ENCODE peak calls at places on chromosomes 16 and 17, in four cellular contexts. Z is uterus; I is CD8-positive, alpha-beta memory T cell; C is HL-60. U is an unnamed sample.

GRCh38 chr17:61183793-61184192 is 215.8 kb upstream of the TBX2 start:
- DNase-seq in Z (no peak), I (no peak), C (no peak), U (no peak)

GRCh38 chr17:37047631-37048104 is 98.9 kb downstream of the AATF start:
- DNase-seq in Z (peak; percentile 72), I (peak; percentile 57), C (peak; percentile 76), U (peak; percentile 85)

GRCh38 chr17:76079577-76080206 is 710 bp downstream of the ZACN start:
- DNase-seq in Z (no peak), I (no peak), C (no peak), U (no peak)

GRCh38 chr17:56667925-56668324 is 74.4 kb downstream of the NOG start:
- DNase-seq in Z (no peak), I (no peak), C (no peak), U (no peak)

GRCh38 chr17:37702605-37703004 is 42.3 kb downstream of the HNF1B start:
- DNase-seq in Z (no peak), I (no peak), C (no peak), U (no peak)

GRCh38 chr17:79242873-79243602 is 168.4 kb downstream of the ENGASE start:
- DNase-seq in Z (no peak), I (no peak), C (no peak), U (no peak)

GRCh38 chr17:59534583-59534982 is 30.8 kb upstream of the DHX40 start:
- DNase-seq in Z (no peak), I (no peak), C (no peak), U (no peak)

GRCh38 chr16:6165330-6165984 is 1067.9 kb upstream of the EEF2KMT start:
- DNase-seq in Z (no peak), I (no peak), C (no peak), U (no peak)

GRCh38 chr17:68541816-68542215 is 29.6 kb downstream of the PRKAR1A start:
- DNase-seq in Z (no peak), I (no peak), C (no peak), U (no peak)

GRCh38 chr17:2850991-2851390 is 54.8 kb downstream of the RAP1GAP2 start:
- DNase-seq in Z (no peak), I (no peak), C (no peak), U (no peak)

GRCh38 chr17:31466096-31466495 is 74.6 kb downstream of the RAB11FIP4 start:
- DNase-seq in Z (no peak), I (no peak), C (no peak), U (no peak)

GRCh38 chr17:15966183-15966878 is 21.4 kb downstream of the ADORA2B start:
- DNase-seq in Z (no peak), I (peak; percentile 23), C (peak; percentile 27), U (no peak)

GRCh38 chr17:76462556-76463290 is 4.7 kb upstream of the AANAT start:
- DNase-seq in Z (no peak), I (no peak), C (no peak), U (no peak)

GRCh38 chr17:77433385-77434135 is 292.8 kb downstream of the SEC14L1 start:
- DNase-seq in Z (peak; percentile 69), I (peak; percentile 54), C (no peak), U (no peak)

GRCh38 chr16:50260206-50261159 is 5.9 kb upstream of the ADCY7 start:
- DNase-seq in Z (no peak), I (no peak), C (no peak), U (no peak)

GRCh38 chr16:2333772-2334379 is 6.7 kb downstream of the ABCA3 start:
- DNase-seq in Z (no peak), I (no peak), C (no peak), U (no peak)

GRCh38 chr17:43753488-43754129 is 5.0 kb downstream of the SOST start:
- DNase-seq in Z (no peak), I (no peak), C (no peak), U (no peak)

GRCh38 chr16:48462146-48462740 is 77.0 kb upstream of the SIAH1 start:
- DNase-seq in Z (no peak), I (no peak), C (no peak), U (no peak)

GRCh38 chr16:53480394-53480793 is 22.6 kb downstream of the AKTIP start:
- DNase-seq in Z (no peak), I (no peak), C (no peak), U (no peak)

GRCh38 chr17:42843358-42843934 is 934 bp upstream of the AOC2 start:
- DNase-seq in Z (no peak), I (peak; percentile 17), C (peak; percentile 42), U (no peak)

GRCh38 chr16:50133214-50133613 is 19.9 kb upstream of the TENT4B start:
- DNase-seq in Z (no peak), I (no peak), C (no peak), U (no peak)

GRCh38 chr17:1947229-1947742 is 77.8 kb downstream of the RTN4RL1 start:
- DNase-seq in Z (no peak), I (no peak), C (no peak), U (no peak)

GRCh38 chr16:27235055-27235937 is 32.0 kb downstream of the KDM8 start:
- DNase-seq in Z (peak; percentile 93), I (peak; percentile 97), C (peak; percentile 76), U (peak; percentile 64)

GRCh38 chr17:50214986-50215730 is 13.7 kb upstream of the COL1A1 start:
- DNase-seq in Z (peak; percentile 56), I (no peak), C (no peak), U (no peak)

GRCh38 chr17:36835036-36835435 is 102.2 kb upstream of the LHX1 start:
- DNase-seq in Z (no peak), I (no peak), C (no peak), U (no peak)

GRCh38 chr17:77269696-77270681 is 129.2 kb downstream of the SEC14L1 start:
- DNase-seq in Z (no peak), I (no peak), C (no peak), U (no peak)

GRCh38 chr17:27751166-27751565 is 49.2 kb downstream of the NOS2 start:
- DNase-seq in Z (no peak), I (no peak), C (no peak), U (no peak)

GRCh38 chr17:14143678-14144077 is 74.4 kb downstream of the COX10 start:
- DNase-seq in Z (no peak), I (no peak), C (no peak), U (no peak)

GRCh38 chr16:65576631-65577030 is 454.8 kb upstream of the CDH11 start:
- DNase-seq in Z (no peak), I (no peak), C (no peak), U (no peak)

GRCh38 chr16:11597268-11597690 is 10.6 kb upstream of the LITAF start:
- DNase-seq in Z (no peak), I (no peak), C (peak; percentile 61), U (no peak)

GRCh38 chr17:15436399-15437369 is 30.7 kb downstream of the CDRT4 start:
- DNase-seq in Z (peak; percentile 82), I (peak; percentile 27), C (peak; percentile 50), U (peak; percentile 60)

GRCh38 chr17:12789075-12789975 is at the start of gene ARHGAP44:
- DNase-seq in Z (peak; percentile 54), I (no peak), C (peak; percentile 1), U (peak; percentile 11)

GRCh38 chr16:49712567-49712966 is 143.3 kb downstream of the ZNF423 start:
- DNase-seq in Z (no peak), I (no peak), C (no peak), U (no peak)

GRCh38 chr16:19705131-19705501 is 12.9 kb downstream of the KNOP1 start:
- DNase-seq in Z (no peak), I (no peak), C (no peak), U (no peak)

DNA sequence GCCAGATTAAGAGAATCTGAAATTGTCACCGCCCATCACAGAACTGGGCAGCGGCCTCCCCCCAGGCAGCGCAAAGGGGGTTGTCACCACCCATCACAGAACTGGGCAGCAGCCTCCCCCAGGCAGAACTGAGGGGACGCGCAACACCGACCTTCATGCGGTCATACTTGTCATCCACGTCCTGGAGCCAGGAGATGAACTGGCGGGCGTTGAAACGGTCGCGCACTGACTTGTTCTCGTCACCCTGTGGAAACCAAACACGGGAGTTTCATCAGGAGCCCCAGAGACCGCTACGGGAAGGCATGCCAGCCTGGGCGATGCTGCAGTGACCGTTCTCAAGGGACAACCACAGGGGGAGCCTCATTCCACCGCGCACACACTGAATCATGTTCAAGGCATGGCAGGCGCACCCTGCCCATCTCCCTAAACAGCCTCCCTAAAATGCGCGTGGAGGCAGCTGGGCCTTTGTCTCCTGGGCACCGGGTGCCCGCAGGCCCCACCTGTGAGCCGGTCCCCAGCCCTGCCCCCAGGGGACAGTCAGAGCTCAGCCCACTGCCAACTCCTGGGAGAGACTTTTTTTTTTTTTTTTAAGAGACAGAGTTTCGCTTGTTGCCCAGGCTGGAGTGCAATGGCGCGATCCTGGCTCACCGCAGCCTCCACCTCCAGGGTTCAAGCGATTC is 53.3 kb downstream of the ZNF778 start:
- DNase-seq in Z (no peak), I (no peak), C (no peak), U (no peak)
- H3K27ac ChIP-seq in Z (no peak overlapping the region), I (no peak overlapping the region), C (no peak overlapping the region), U (no peak overlapping the region)

GRCh38 chr17:64130559-64131001 is 636 bp upstream of the ERN1 start:
- DNase-seq in Z (peak; percentile 63), I (no peak), C (no peak), U (no peak)

GRCh38 chr17:64128787-64129514 is 993 bp downstream of the ERN1 start:
- DNase-seq in Z (no peak), I (no peak), C (peak; percentile 34), U (no peak)

GRCh38 chr17:64129765-64130558 is at the start of gene ERN1:
- DNase-seq in Z (peak; percentile 94), I (peak; percentile 88), C (peak; percentile 88), U (peak; percentile 79)

GRCh38 chr17:64131606-64132270 is 1.8 kb upstream of the ERN1 start:
- DNase-seq in Z (peak; percentile 52), I (no peak), C (no peak), U (no peak)

GRCh38 chr17:64129515-64129764 is 504 bp downstream of the ERN1 start:
- DNase-seq in Z (no peak), I (peak; percentile 24), C (no peak), U (no peak)
- H3K27ac ChIP-seq in Z (peak overlapping the region; percentile 94), I (peak overlapping the region; percentile 77), C (peak overlapping the region; percentile 49), U (peak overlapping the region; percentile 75)

GRCh38 chr17:48819466-48819865 is 2.4 kb upstream of the TTLL6 start:
- DNase-seq in Z (no peak), I (no peak), C (no peak), U (no peak)

GRCh38 chr17:48816438-48816773 is 623 bp downstream of the TTLL6 start:
- DNase-seq in Z (no peak), I (no peak), C (no peak), U (no peak)

GRCh38 chr17:48816774-48817590 is at the start of gene TTLL6:
- DNase-seq in Z (peak; percentile 80), I (peak; percentile 82), C (peak; percentile 20), U (no peak)

GRCh38 chr17:48814504-48814903 is 2.5 kb downstream of the TTLL6 start:
- DNase-seq in Z (no peak), I (peak; percentile 50), C (peak; percentile 56), U (no peak)

GRCh38 chr17:48818361-48818841 is 1.4 kb upstream of the TTLL6 start:
- DNase-seq in Z (no peak), I (no peak), C (no peak), U (no peak)
- H3K27ac ChIP-seq in Z (no peak overlapping the region), I (no peak overlapping the region), C (no peak overlapping the region), U (no peak overlapping the region)

GRCh38 chr17:4127555-4127954 is 15.3 kb downstream of the ZZEF1 start:
- DNase-seq in Z (no peak), I (no peak), C (no peak), U (no peak)

GRCh38 chr17:4125552-4125951 is 17.3 kb downstream of the ZZEF1 start:
- DNase-seq in Z (no peak), I (no peak), C (no peak), U (no peak)

GRCh38 chr17:4119299-4119698 is 23.5 kb downstream of the ZZEF1 start:
- DNase-seq in Z (no peak), I (no peak), C (no peak), U (no peak)

GRCh38 chr17:4120332-4120731 is 22.5 kb downstream of the ZZEF1 start:
- DNase-seq in Z (no peak), I (no peak), C (no peak), U (no peak)

GRCh38 chr17:4124994-4125393 is 17.8 kb downstream of the ZZEF1 start:
- DNase-seq in Z (no peak), I (no peak), C (no peak), U (no peak)
- H3K27ac ChIP-seq in Z (no peak overlapping the region), I (no peak overlapping the region), C (no peak overlapping the region), U (no peak overlapping the region)

U was measured in substantia nigra.